ENCODE peak calls at places on chromosomes 6 and 20, in ten cellular contexts. E is endothelial cell of umbilical vein, S is transverse colon, X is breast epithelium, J is upper lobe of left lung, N is HepG2, P is H1, L is suprapubic skin, G is GM12892, H is K562. O is an unnamed sample.
A peak's percentile ranks its signal among the peaks of the same experiment; 100 is the strongest.

GRCh38 chr20:15760217-15760567 is 813.1 kb downstream of the KIF16B start:
- DNase-seq in S (no peak), H (no peak), N (no peak), L (no peak), X (no peak), E (no peak), J (no peak), P (no peak), G (no peak), O (no peak)

GRCh38 chr6:140921366-140922226 is 1211.1 kb upstream of the GJE1 start:
- DNase-seq in N (peak; percentile 61), S (peak; percentile 19), H (peak; percentile 10), E (peak; percentile 89), L (no peak), G (no peak), J (no peak), P (peak; percentile 5), X (no peak), O (no peak)

GRCh38 chr20:63873477-63873971 is 8.5 kb downstream of the TPD52L2 start:
- DNase-seq in S (peak; percentile 36), P (no peak), H (no peak), E (peak; percentile 87), G (no peak), N (no peak), L (peak; percentile 77), J (peak; percentile 79), X (no peak), O (no peak)

GRCh38 chr20:14155361-14155760 is 160.0 kb downstream of the MACROD2 start:
- DNase-seq in X (no peak), S (no peak), E (no peak), P (no peak), L (no peak), N (no peak), J (no peak), H (no peak), G (no peak), O (no peak)

GRCh38 chr6:46921731-46922130 is at the start of gene ADGRF5:
- DNase-seq in H (no peak), S (no peak), X (no peak), P (no peak), E (peak; percentile 65), G (no peak), N (no peak), L (no peak), J (peak; percentile 16), O (no peak)

GRCh38 chr20:35735828-35736470 is 6.1 kb downstream of the RBM39 start:
- DNase-seq in N (no peak), L (no peak), S (no peak), H (no peak), E (no peak), X (no peak), P (no peak), G (no peak), J (no peak), O (no peak)

GRCh38 chr20:25203089-25203488 is 7.6 kb downstream of the ENTPD6 start:
- DNase-seq in G (no peak), X (no peak), H (no peak), L (no peak), J (no peak), S (no peak), N (no peak), P (no peak), E (no peak), O (no peak)

GRCh38 chr20:63695419-63696310 is 787 bp upstream of the TNFRSF6B start:
- DNase-seq in S (no peak), E (no peak), X (no peak), G (peak; percentile 22), L (peak; percentile 69), P (no peak), J (peak; percentile 77), N (no peak), H (no peak), O (peak; percentile 29)

GRCh38 chr6:17907467-17908229 is 79.8 kb downstream of the KIF13A start:
- DNase-seq in L (peak; percentile 86), G (no peak), J (no peak), S (peak; percentile 61), P (no peak), N (peak; percentile 52), X (peak; percentile 51), E (no peak), H (peak; percentile 69), O (no peak)

GRCh38 chr6:68139130-68139529 is 496.0 kb upstream of the ADGRB3 start:
- DNase-seq in G (no peak), X (no peak), E (no peak), S (no peak), J (no peak), L (no peak), N (no peak), P (peak; percentile 33), H (no peak), O (no peak)

GRCh38 chr6:108083349-108083748 is 8.8 kb upstream of the OSTM1 start:
- DNase-seq in G (no peak), L (no peak), H (no peak), J (no peak), P (no peak), S (no peak), N (no peak), E (no peak), X (no peak), O (no peak)

GRCh38 chr6:28282923-28283322 is 1.6 kb downstream of the PGBD1 start:
- DNase-seq in S (no peak), E (no peak), G (no peak), L (no peak), N (no peak), X (no peak), H (no peak), P (no peak), J (no peak), O (no peak)

GRCh38 chr6:9554806-9555205 is 860.1 kb downstream of the TFAP2A start:
- DNase-seq in L (no peak), X (no peak), S (no peak), J (no peak), G (no peak), E (no peak), H (no peak), P (no peak), N (no peak), O (no peak)

GRCh38 chr6:170366248-170366960 is 59.8 kb downstream of the FAM120B start:
- DNase-seq in N (peak; percentile 85), L (no peak), G (no peak), P (no peak), S (no peak), E (no peak), J (no peak), X (no peak), H (no peak), O (no peak)

GRCh38 chr6:14166821-14167220 is 49.2 kb downstream of the CD83 start:
- DNase-seq in X (no peak), N (no peak), S (no peak), E (no peak), P (no peak), J (no peak), H (no peak), G (no peak), L (no peak), O (no peak)

GRCh38 chr20:44068780-44069191 is 118.2 kb downstream of the JPH2 start:
- DNase-seq in E (no peak), L (no peak), J (peak; percentile 86), X (peak; percentile 11), G (no peak), S (no peak), N (no peak), H (no peak), P (no peak), O (no peak)
- TF ChIP-seq POLR2A in E (no peak), L (no peak), J (no peak), X (no peak), G (peak; percentile 1), S (no peak), N (no peak), H (no peak), P (no peak), O (no peak)

DNA sequence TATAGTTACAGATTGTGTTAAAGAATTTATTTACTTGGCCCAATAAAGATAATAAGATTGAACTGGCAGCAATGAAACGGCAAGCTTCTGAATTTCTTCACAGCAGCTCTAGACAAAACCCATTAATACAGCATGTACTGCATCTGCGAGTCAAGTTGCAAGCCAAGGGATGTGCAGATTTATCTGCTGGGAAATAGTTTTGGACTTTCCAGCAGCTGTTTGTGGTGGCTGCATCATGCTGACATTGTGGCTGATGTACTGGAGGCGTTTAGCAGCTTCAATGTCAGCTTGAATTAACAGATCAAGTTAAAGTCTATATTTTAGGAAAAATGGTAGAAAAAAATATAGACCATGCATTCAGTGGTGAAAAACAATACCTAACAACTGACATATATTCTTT is 94.9 kb downstream of the COL19A1 start:
- DNase-seq in L (no peak), G (no peak), J (no peak), H (no peak), E (no peak), N (no peak), X (no peak), S (no peak), P (no peak), O (no peak)
- TF ChIP-seq POLR2AphosphoS5 in L (no peak), G (no peak), J (no peak), H (no peak), E (no peak), N (no peak), X (no peak), S (no peak), P (no peak), O (no peak)

DNA sequence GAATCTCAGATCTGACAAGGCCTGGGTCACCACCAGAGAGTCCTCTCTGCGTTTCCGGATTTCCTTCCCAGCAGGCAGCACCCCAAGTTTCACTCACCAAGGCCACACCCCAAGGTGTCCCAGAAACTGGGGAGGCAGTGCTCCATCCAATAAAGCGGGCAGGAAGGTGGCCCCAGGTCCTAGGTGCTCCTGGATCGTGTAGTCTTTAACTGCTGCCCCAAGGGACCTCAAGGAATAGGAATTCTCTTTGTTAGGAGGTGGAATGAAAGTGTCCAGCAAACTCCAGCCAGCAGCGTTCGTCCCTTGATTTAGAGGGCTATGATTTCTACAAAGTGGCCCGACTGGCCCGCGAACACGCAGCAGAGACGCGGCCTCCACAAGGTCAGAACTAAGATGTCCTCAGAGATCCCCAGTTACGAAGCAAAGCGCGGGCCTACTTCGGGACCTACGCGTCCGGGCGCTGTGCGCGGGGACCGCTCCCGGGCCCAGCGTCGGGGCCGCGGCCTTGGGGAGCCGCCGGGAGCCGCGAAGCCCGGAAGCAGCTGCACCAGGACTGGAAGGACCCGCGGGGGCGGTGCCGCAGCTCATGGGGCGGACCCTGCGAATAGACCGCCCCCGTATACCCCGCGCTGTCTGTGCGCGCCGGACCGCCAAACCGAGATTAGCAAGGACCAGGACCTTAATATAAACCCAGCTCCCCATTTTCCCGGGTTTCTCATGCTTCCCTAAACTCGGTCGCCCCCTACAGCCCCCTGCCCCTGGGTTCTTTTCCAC is at the start of gene C6orf47:
- DNase-seq in N (peak; percentile 79), S (peak; percentile 91), E (peak; percentile 87), X (peak; percentile 80), G (peak; percentile 84), J (peak; percentile 97), H (peak; percentile 93), L (peak; percentile 93), P (peak; percentile 59), O (peak; percentile 81)
- TF ChIP-seq POLR2A in N (no peak), S (peak; percentile 95), E (peak; percentile 92), X (peak; percentile 81), G (peak; percentile 88), J (peak; percentile 95), H (peak; percentile 93), L (peak; percentile 89), P (peak; percentile 83), O (peak; percentile 76)

DNA sequence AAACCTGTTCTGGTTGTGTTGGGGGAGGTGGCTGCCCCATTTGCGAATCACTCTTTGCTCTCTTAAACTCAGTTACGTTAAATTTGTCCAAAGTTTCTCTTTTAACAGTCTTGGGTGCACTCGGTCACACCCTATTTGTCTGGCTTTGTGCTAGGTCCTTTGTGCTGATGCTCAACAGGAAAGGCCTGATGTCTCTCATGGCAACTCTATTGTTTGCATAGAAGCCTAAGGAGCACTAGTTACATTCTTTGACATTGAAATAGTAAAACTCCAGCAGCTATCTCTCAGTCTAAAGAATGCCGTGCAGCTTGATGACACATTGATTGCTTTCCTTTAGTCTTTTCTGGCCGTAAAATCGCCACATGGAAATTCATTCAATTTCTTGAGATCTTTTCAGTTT is 105.2 kb downstream of the TRMT11 start:
- DNase-seq in X (no peak), G (no peak), N (no peak), E (no peak), L (no peak), P (no peak), H (no peak), S (no peak), J (no peak), O (no peak)
- TF ChIP-seq POLR2AphosphoS5 in X (no peak), G (no peak), N (no peak), E (no peak), L (no peak), P (no peak), H (no peak), S (no peak), J (no peak), O (no peak)

O was measured in GM12891.